ENCODE peak calls at places on chromosomes 7 and 10, in seven cellular contexts. W, T, Z, P, H, G and U are unnamed samples.

GRCh38 chr7:2698581-2699288 is 10.7 kb downstream of the AMZ1 start:
- DNase-seq in P (no peak), H (no peak), W (no peak), Z (no peak), T (no peak), G (no peak), U (no peak)

GRCh38 chr10:33402748-33403147 is 68.3 kb upstream of the NRP1 start:
- DNase-seq in W (no peak), Z (no peak), P (no peak), T (no peak), G (no peak), H (no peak), U (no peak)

GRCh38 chr7:18082169-18082568 is 54.5 kb upstream of the PRPS1L1 start:
- DNase-seq in P (no peak), T (no peak), H (no peak), G (no peak), W (no peak), Z (no peak), U (no peak)

GRCh38 chr7:135784013-135784412 is 35.4 kb upstream of the FAM180A start:
- DNase-seq in T (no peak), P (no peak), Z (no peak), G (no peak), H (no peak), W (no peak), U (no peak)

GRCh38 chr7:116933465-116933864 is 19.8 kb upstream of the ST7 start:
- DNase-seq in H (no peak), P (no peak), G (no peak), W (no peak), T (no peak), Z (no peak), U (no peak)

GRCh38 chr10:35912615-35913170 is 270.6 kb upstream of the FZD8 start:
- DNase-seq in G (no peak), H (peak), T (peak), P (no peak), Z (no peak), W (no peak), U (peak)

GRCh38 chr7:29105191-29105590 is 41.1 kb downstream of the CPVL start:
- DNase-seq in Z (no peak), P (no peak), W (no peak), T (no peak), G (peak), H (peak), U (peak)

GRCh38 chr7:104627516-104627915 is 299.1 kb downstream of the LHFPL3 start:
- DNase-seq in G (no peak), Z (peak), W (peak), T (peak), P (no peak), H (peak), U (peak)

GRCh38 chr7:107934991-107935770 is 44.2 kb downstream of the DLD start:
- DNase-seq in H (no peak), T (peak), W (peak), Z (no peak), P (no peak), G (no peak), U (no peak)

GRCh38 chr10:80599424-80599847 is 61.7 kb downstream of the SH2D4B start:
- DNase-seq in Z (peak), H (peak), P (no peak), W (no peak), G (no peak), T (peak), U (peak)

GRCh38 chr10:68871105-68871711 is 29.9 kb upstream of the DDX50 start:
- DNase-seq in H (no peak), W (peak), P (no peak), G (no peak), Z (peak), T (peak), U (no peak)

GRCh38 chr10:99374526-99374925 is 45.4 kb downstream of the CNNM1 start:
- DNase-seq in W (no peak), H (no peak), Z (no peak), T (no peak), G (no peak), P (no peak), U (no peak)